ENCODE peak calls at places on chromosomes 1 and 21, in four cellular contexts. One of them, this sample, is unnamed.

GRCh38 chr1:28507646-28508434 is 2.0 kb downstream of the RCC1 start:
- DNase-seq in IMR-90: no peak
- DNase-seq in H9: no peak
- DNase-seq in H1: no peak
- DNase-seq in this sample: no peak

GRCh38 chr1:24572301-24572700 is 16.4 kb downstream of the NCMAP start:
- DNase-seq in IMR-90: no peak
- DNase-seq in H9: no peak
- DNase-seq in H1: no peak
- DNase-seq in this sample: no peak

GRCh38 chr1:24267003-24267402 is 52.2 kb upstream of the GRHL3 start:
- DNase-seq in IMR-90: no peak
- DNase-seq in H9: no peak
- DNase-seq in H1: no peak
- DNase-seq in this sample: no peak

GRCh38 chr1:36520056-36520455 is 37.3 kb upstream of the CSF3R start:
- DNase-seq in IMR-90: no peak
- DNase-seq in H9: no peak
- DNase-seq in H1: no peak
- DNase-seq in this sample: no peak

GRCh38 chr1:149906561-149906960 is 7.2 kb downstream of the BOLA1 start:
- DNase-seq in IMR-90: no peak
- DNase-seq in H9: no peak
- DNase-seq in H1: no peak
- DNase-seq in this sample: no peak

GRCh38 chr1:48532976-48533375 is 61.0 kb upstream of the SPATA6 start:
- DNase-seq in IMR-90: no peak
- DNase-seq in H9: no peak
- DNase-seq in H1: no peak
- DNase-seq in this sample: peak

GRCh38 chr1:217482356-217483102 is 148.4 kb downstream of the GPATCH2 start:
- DNase-seq in IMR-90: peak
- DNase-seq in H9: no peak
- DNase-seq in H1: no peak
- DNase-seq in this sample: no peak

GRCh38 chr1:113388621-113389355 is 1.5 kb upstream of the MAGI3 start:
- DNase-seq in IMR-90: no peak
- DNase-seq in H9: no peak
- DNase-seq in H1: no peak
- DNase-seq in this sample: peak

GRCh38 chr1:207904377-207904902 is 6.5 kb downstream of the CD34 start:
- DNase-seq in IMR-90: no peak
- DNase-seq in H9: no peak
- DNase-seq in H1: no peak
- DNase-seq in this sample: no peak

GRCh38 chr1:227437495-227438008 is 119.3 kb upstream of the CDC42BPA start:
- DNase-seq in IMR-90: peak
- DNase-seq in H9: no peak
- DNase-seq in H1: no peak
- DNase-seq in this sample: peak

GRCh38 chr1:78304766-78305165 is 186.0 kb upstream of the PTGFR start:
- DNase-seq in IMR-90: no peak
- DNase-seq in H9: no peak
- DNase-seq in H1: no peak
- DNase-seq in this sample: no peak

GRCh38 chr1:247551716-247552115 is 2.8 kb downstream of the GCSAML start:
- DNase-seq in IMR-90: peak
- DNase-seq in H9: no peak
- DNase-seq in H1: no peak
- DNase-seq in this sample: no peak

GRCh38 chr1:185871627-185872150 is 137.5 kb downstream of the HMCN1 start:
- DNase-seq in IMR-90: no peak
- DNase-seq in H9: no peak
- DNase-seq in H1: no peak
- DNase-seq in this sample: no peak

GRCh38 chr1:45617618-45618017 is 6.2 kb downstream of the CCDC17 start:
- DNase-seq in IMR-90: peak
- DNase-seq in H9: no peak
- DNase-seq in H1: no peak
- DNase-seq in this sample: no peak

GRCh38 chr21:32328595-32328994 is 29.9 kb downstream of the MRAP start:
- DNase-seq in IMR-90: peak
- DNase-seq in H9: no peak
- DNase-seq in H1: no peak
- DNase-seq in this sample: no peak

GRCh38 chr21:45150630-45151265 is 76.4 kb downstream of the ADARB1 start:
- DNase-seq in IMR-90: no peak
- DNase-seq in H9: no peak
- DNase-seq in H1: no peak
- DNase-seq in this sample: no peak

GRCh38 chr21:18877932-18878331 is 474.3 kb upstream of the TMPRSS15 start:
- DNase-seq in IMR-90: no peak
- DNase-seq in H9: no peak
- DNase-seq in H1: no peak
- DNase-seq in this sample: no peak

GRCh38 chr1:164771568-164772350 is 212.8 kb downstream of the PBX1 start:
- DNase-seq in IMR-90: peak
- DNase-seq in H9: no peak
- DNase-seq in H1: no peak
- DNase-seq in this sample: peak

GRCh38 chr1:16075337-16076002 is 2.0 kb upstream of the FAM131C start:
- DNase-seq in IMR-90: peak
- DNase-seq in H9: no peak
- DNase-seq in H1: no peak
- DNase-seq in this sample: no peak

GRCh38 chr1:27356628-27357280 is 10.0 kb downstream of the MAP3K6 start:
- DNase-seq in IMR-90: no peak
- DNase-seq in H9: peak
- DNase-seq in H1: no peak
- DNase-seq in this sample: peak

GRCh38 chr1:201565024-201565730 is 26.2 kb downstream of the NAV1 start:
- DNase-seq in IMR-90: no peak
- DNase-seq in H9: no peak
- DNase-seq in H1: no peak
- DNase-seq in this sample: no peak

GRCh38 chr21:46221664-46222435 is 6.7 kb downstream of the LSS start:
- DNase-seq in IMR-90: no peak
- DNase-seq in H9: no peak
- DNase-seq in H1: no peak
- DNase-seq in this sample: no peak

GRCh38 chr1:65924471-65924870 is 131.8 kb downstream of the PDE4B start:
- DNase-seq in IMR-90: peak
- DNase-seq in H9: no peak
- DNase-seq in H1: no peak
- DNase-seq in this sample: peak

GRCh38 chr1:205584732-205585131 is 47.1 kb downstream of the ELK4 start:
- DNase-seq in IMR-90: no peak
- DNase-seq in H9: peak
- DNase-seq in H1: no peak
- DNase-seq in this sample: no peak

GRCh38 chr1:50667710-50668356 is 244.6 kb upstream of the DMRTA2 start:
- DNase-seq in IMR-90: peak
- DNase-seq in H9: no peak
- DNase-seq in H1: no peak
- DNase-seq in this sample: no peak

GRCh38 chr1:57067863-57068262 is 102.0 kb upstream of the C8B start:
- DNase-seq in IMR-90: no peak
- DNase-seq in H9: no peak
- DNase-seq in H1: no peak
- DNase-seq in this sample: peak

GRCh38 chr1:224873645-224874369 is 55.7 kb upstream of the DNAH14 start:
- DNase-seq in IMR-90: peak
- DNase-seq in H9: no peak
- DNase-seq in H1: no peak
- DNase-seq in this sample: no peak

GRCh38 chr1:44078087-44078486 is 40.5 kb upstream of the KLF17 start:
- DNase-seq in IMR-90: no peak
- DNase-seq in H9: no peak
- DNase-seq in H1: no peak
- DNase-seq in this sample: no peak

GRCh38 chr1:218156602-218157001 is 128.5 kb upstream of the RRP15 start:
- DNase-seq in IMR-90: no peak
- DNase-seq in H9: peak
- DNase-seq in H1: peak
- DNase-seq in this sample: peak

GRCh38 chr1:31643976-31644559 is 608 bp downstream of the PEF1 start:
- DNase-seq in IMR-90: no peak
- DNase-seq in H9: no peak
- DNase-seq in H1: no peak
- DNase-seq in this sample: no peak

GRCh38 chr21:30842990-30843389 is 13.4 kb upstream of the KRTAP7-1 start:
- DNase-seq in IMR-90: no peak
- DNase-seq in H9: no peak
- DNase-seq in H1: no peak
- DNase-seq in this sample: peak

GRCh38 chr1:214901718-214902117 is 180.8 kb upstream of the KCNK2 start:
- DNase-seq in IMR-90: peak
- DNase-seq in H9: no peak
- DNase-seq in H1: no peak
- DNase-seq in this sample: no peak

GRCh38 chr1:79790950-79791349 is 784.4 kb upstream of the ADGRL4 start:
- DNase-seq in IMR-90: peak
- DNase-seq in H9: no peak
- DNase-seq in H1: no peak
- DNase-seq in this sample: no peak

GRCh38 chr1:179883739-179884138 is 1.7 kb downstream of the TOR1AIP1 start:
- DNase-seq in IMR-90: peak
- DNase-seq in H9: peak
- DNase-seq in H1: no peak
- DNase-seq in this sample: peak

GRCh38 chr1:119048624-119049404 is 60.7 kb upstream of the TBX15 start:
- DNase-seq in IMR-90: no peak
- DNase-seq in H9: no peak
- DNase-seq in H1: no peak
- DNase-seq in this sample: no peak

GRCh38 chr1:41513388-41513745 is 28.9 kb upstream of the EDN2 start:
- DNase-seq in IMR-90: no peak
- DNase-seq in H9: peak
- DNase-seq in H1: no peak
- DNase-seq in this sample: no peak

GRCh38 chr1:236027096-236027495 is 37.8 kb downstream of the NID1 start:
- DNase-seq in IMR-90: no peak
- DNase-seq in H9: no peak
- DNase-seq in H1: no peak
- DNase-seq in this sample: no peak

GRCh38 chr21:19048088-19048672 is 644.6 kb upstream of the TMPRSS15 start:
- DNase-seq in IMR-90: no peak
- DNase-seq in H9: no peak
- DNase-seq in H1: no peak
- DNase-seq in this sample: no peak

GRCh38 chr1:88318746-88319145 is 365.3 kb upstream of the PKN2 start:
- DNase-seq in IMR-90: no peak
- DNase-seq in H9: no peak
- DNase-seq in H1: no peak
- DNase-seq in this sample: no peak
- H3K56ac ChIP-seq in IMR-90: no peak
- H3K56ac ChIP-seq in H9: no peak
- H3K56ac ChIP-seq in H1: no peak
- H3K56ac ChIP-seq in this sample: no peak

GRCh38 chr1:169653873-169654272 is 23.9 kb upstream of the SELP start:
- DNase-seq in IMR-90: no peak
- DNase-seq in H9: no peak
- DNase-seq in H1: no peak
- DNase-seq in this sample: no peak
- H3K56ac ChIP-seq in IMR-90: no peak
- H3K56ac ChIP-seq in H9: no peak
- H3K56ac ChIP-seq in H1: no peak
- H3K56ac ChIP-seq in this sample: no peak

DNA sequence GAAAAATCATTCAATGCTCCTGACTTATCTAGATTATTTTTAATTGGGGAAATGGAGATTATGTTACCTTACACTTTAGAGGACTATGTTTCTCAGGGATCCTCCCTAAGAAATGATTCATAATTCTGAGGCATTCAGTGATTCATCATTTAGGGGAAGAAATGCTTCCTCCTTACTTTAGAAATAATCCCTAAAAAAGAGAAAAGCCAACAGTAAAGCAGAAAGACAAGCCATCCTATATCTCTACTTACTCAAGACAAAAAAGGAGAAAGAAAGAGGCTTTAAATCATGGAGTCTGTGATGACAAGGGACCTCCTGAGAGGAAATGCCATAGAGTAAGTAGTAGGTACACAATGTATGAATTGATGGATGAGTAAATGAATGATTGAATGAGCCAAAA is 137.0 kb downstream of the BRINP2 start:
- DNase-seq in IMR-90: peak
- DNase-seq in H9: no peak
- DNase-seq in H1: no peak
- DNase-seq in this sample: no peak
- H3K56ac ChIP-seq in IMR-90: no peak
- H3K56ac ChIP-seq in H9: no peak
- H3K56ac ChIP-seq in H1: no peak
- H3K56ac ChIP-seq in this sample: no peak

GRCh38 chr1:13994386-13994785 is 294.4 kb downstream of the PRDM2 start:
- DNase-seq in IMR-90: no peak
- DNase-seq in H9: no peak
- DNase-seq in H1: no peak
- DNase-seq in this sample: no peak
- H3K56ac ChIP-seq in IMR-90: no peak
- H3K56ac ChIP-seq in H9: no peak
- H3K56ac ChIP-seq in H1: no peak
- H3K56ac ChIP-seq in this sample: no peak

DNA sequence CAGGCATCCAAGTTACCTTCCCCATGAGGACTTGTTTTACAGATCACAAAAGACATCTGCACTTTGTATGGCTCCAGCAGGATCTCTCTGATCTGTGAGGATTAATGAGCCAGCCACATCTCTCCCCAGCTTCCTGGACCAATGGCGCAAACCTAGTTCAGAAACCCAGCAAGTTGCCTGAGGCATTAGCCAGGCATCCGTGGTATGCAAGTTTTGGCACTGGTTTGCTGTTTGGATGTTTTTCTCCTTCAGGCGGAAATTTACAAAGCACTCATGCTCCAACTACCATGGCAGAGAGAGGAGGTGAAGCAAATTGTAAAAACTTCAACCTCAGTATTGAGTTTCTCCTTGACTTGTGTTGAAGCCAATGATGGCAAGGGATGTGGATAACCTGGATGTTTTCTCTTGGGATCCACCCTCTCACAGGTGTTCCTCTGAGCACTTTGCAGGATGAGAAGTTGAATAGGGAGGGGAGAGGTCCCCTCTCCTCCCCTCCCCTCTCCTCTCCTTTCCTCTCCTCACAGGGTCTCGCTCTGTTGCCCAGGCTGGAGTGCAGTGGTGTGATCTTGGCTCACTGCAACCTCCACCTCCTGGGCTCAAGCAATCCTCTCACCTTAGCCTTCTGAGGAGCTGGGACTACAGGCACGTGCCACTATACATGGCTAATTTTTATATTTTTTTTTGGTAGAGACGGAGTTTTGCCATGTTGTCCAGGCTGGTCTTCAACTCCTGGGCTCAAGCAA is 25.6 kb upstream of the ENO1 start:
- DNase-seq in IMR-90: peak
- DNase-seq in H9: no peak
- DNase-seq in H1: no peak
- DNase-seq in this sample: peak
- H3K56ac ChIP-seq in IMR-90: peak
- H3K56ac ChIP-seq in H9: no peak
- H3K56ac ChIP-seq in H1: no peak
- H3K56ac ChIP-seq in this sample: no peak

This sample was measured in mesendoderm.